ENCODE peak calls at places on chromosomes 2 and 18, in seven cellular contexts. T, X, G, S, K, P and L are unnamed samples.
A peak's percentile ranks its signal among the peaks of the same experiment; 100 is the strongest.

GRCh38 chr2:85996591-85996990 is 107.8 kb upstream of the ST3GAL5 start:
- DNase-seq in T (no peak), X (no peak), G (no peak), S (no peak), K (no peak), P (no peak), L (no peak)

GRCh38 chr2:1715184-1716012 is 28.9 kb downstream of the PXDN start:
- DNase-seq in T (peak; percentile 48), X (no peak), G (no peak), S (no peak), K (peak; percentile 91), P (no peak), L (no peak)

GRCh38 chr2:9481257-9481922 is 7.0 kb downstream of the IAH1 start:
- DNase-seq in T (no peak), X (no peak), G (no peak), S (peak; percentile 70), K (no peak), P (no peak), L (no peak)

GRCh38 chr18:34153711-34154110 is 71.0 kb downstream of the NOL4 start:
- DNase-seq in T (peak; percentile 8), X (no peak), G (no peak), S (peak; percentile 12), K (peak; percentile 28), P (no peak), L (no peak)

GRCh38 chr2:231241755-231242507 is 43.5 kb downstream of the ARMC9 start:
- DNase-seq in T (peak; percentile 43), X (no peak), G (no peak), S (no peak), K (no peak), P (no peak), L (no peak)

GRCh38 chr18:45517181-45517741 is 98.0 kb upstream of the SLC14A2 start:
- DNase-seq in T (peak; percentile 77), X (no peak), G (no peak), S (no peak), K (no peak), P (no peak), L (no peak)

GRCh38 chr2:1839066-1839756 is 94.9 kb upstream of the PXDN start:
- DNase-seq in T (no peak), X (no peak), G (no peak), S (no peak), K (no peak), P (no peak), L (no peak)

GRCh38 chr2:139142252-139142651 is 362.1 kb upstream of the NXPH2 start:
- DNase-seq in T (peak; percentile 3), X (no peak), G (no peak), S (peak; percentile 47), K (peak; percentile 35), P (no peak), L (no peak)

GRCh38 chr2:54657664-54658083 is 65.8 kb upstream of the EML6 start:
- DNase-seq in T (peak; percentile 47), X (peak; percentile 52), G (peak; percentile 7), S (peak; percentile 45), K (peak; percentile 73), P (no peak), L (peak; percentile 46)

GRCh38 chr2:215476424-215476823 is 40.6 kb upstream of the FN1 start:
- DNase-seq in T (peak; percentile 52), X (no peak), G (no peak), S (no peak), K (no peak), P (no peak), L (no peak)

GRCh38 chr2:119657486-119658145 is 21.4 kb upstream of the TMEM177 start:
- DNase-seq in T (no peak), X (no peak), G (no peak), S (no peak), K (peak; percentile 80), P (no peak), L (no peak)

GRCh38 chr2:34096552-34097171 is 497.6 kb upstream of the FAM98A start:
- DNase-seq in T (peak; percentile 60), X (peak; percentile 46), G (peak; percentile 0), S (peak; percentile 60), K (peak; percentile 83), P (no peak), L (peak; percentile 27)

GRCh38 chr2:35973132-35973736 is 382.3 kb upstream of the CRIM1 start:
- DNase-seq in T (peak; percentile 13), X (no peak), G (no peak), S (peak; percentile 21), K (peak; percentile 83), P (no peak), L (no peak)

GRCh38 chr2:127118467-127118866 is 11.5 kb upstream of the BIN1 start:
- DNase-seq in T (no peak), X (peak; percentile 37), G (no peak), S (no peak), K (no peak), P (peak; percentile 92), L (no peak)

GRCh38 chr2:31390324-31390723 is 24.2 kb downstream of the XDH start:
- DNase-seq in T (no peak), X (no peak), G (no peak), S (peak; percentile 100), K (no peak), P (no peak), L (no peak)

GRCh38 chr18:46246101-46246500 is 141.9 kb downstream of the HAUS1 start:
- DNase-seq in T (no peak), X (no peak), G (no peak), S (no peak), K (no peak), P (no peak), L (no peak)